ENCODE peak calls at places on chromosome 19, in eight cellular contexts. K is psoas muscle, Y is fibroblast of lung, G is osteocyte, X is AG09319, I is heart right ventricle, C is left ventricle myocardium inferior, O is AG09309. A is an unnamed sample.

GRCh38 chr19:33248553-33248953 is 22.9 kb upstream of the SLC7A10 start:
- DNase-seq in X (no peak), Y (no peak), O (no peak), I (no peak), G (no peak), K (peak; percentile 47), C (no peak), A (no peak)

GRCh38 chr19:1312732-1313694 is 27.3 kb downstream of the EFNA2 start:
- DNase-seq in O (no peak), Y (peak; percentile 77), G (no peak), C (no peak), K (no peak), X (no peak), I (no peak), A (no peak)

GRCh38 chr19:13366529-13367143 is 139.6 kb downstream of the CACNA1A start:
- DNase-seq in O (peak; percentile 1), X (no peak), K (no peak), G (no peak), C (no peak), Y (peak; percentile 13), I (no peak), A (no peak)

GRCh38 chr19:18488403-18488723 is 33.5 kb downstream of the ELL start:
- DNase-seq in X (no peak), K (peak; percentile 69), Y (no peak), C (no peak), O (no peak), I (no peak), G (no peak), A (no peak)

GRCh38 chr19:1400281-1401137 is 833 bp downstream of the GAMT start:
- DNase-seq in Y (no peak), C (peak; percentile 71), K (peak; percentile 92), O (no peak), G (no peak), X (no peak), I (peak; percentile 68), A (no peak)

GRCh38 chr19:13848811-13849241 is 28.1 kb upstream of the NANOS3 start:
- DNase-seq in G (no peak), I (no peak), Y (no peak), X (no peak), C (no peak), O (no peak), K (no peak), A (no peak)

GRCh38 chr19:29383696-29384095 is 142.1 kb upstream of the VSTM2B start:
- DNase-seq in Y (no peak), C (no peak), X (no peak), I (no peak), O (no peak), G (peak; percentile 48), K (no peak), A (no peak)

GRCh38 chr19:46241676-46242075 is 12.1 kb downstream of the IGFL1 start:
- DNase-seq in X (no peak), G (no peak), I (no peak), C (no peak), K (no peak), Y (no peak), O (no peak), A (no peak)

GRCh38 chr19:604355-604754 is 14.7 kb downstream of the HCN2 start:
- DNase-seq in K (no peak), X (no peak), C (no peak), O (no peak), I (no peak), G (no peak), Y (no peak), A (no peak)

GRCh38 chr19:7748756-7749155 is 1.4 kb upstream of the CD209 start:
- DNase-seq in Y (no peak), O (no peak), C (no peak), X (no peak), I (no peak), K (no peak), G (no peak), A (no peak)

GRCh38 chr19:39170398-39171231 is 26.1 kb upstream of the NCCRP1 start:
- DNase-seq in O (no peak), X (no peak), G (no peak), K (no peak), C (no peak), Y (no peak), I (no peak), A (no peak)

GRCh38 chr19:18898081-18898532 is 2.1 kb upstream of the CERS1 start:
- DNase-seq in Y (peak; percentile 34), K (no peak), I (no peak), X (no peak), C (no peak), G (peak; percentile 83), O (no peak), A (no peak)

GRCh38 chr19:1269065-1269477 is at the start of gene CIRBP:
- DNase-seq in I (peak; percentile 100), G (peak; percentile 100), Y (peak; percentile 98), C (peak; percentile 100), O (peak; percentile 96), K (peak; percentile 100), X (peak; percentile 99), A (peak; percentile 98)

GRCh38 chr19:35006342-35006998 is 6.3 kb downstream of the GRAMD1A start:
- DNase-seq in G (no peak), K (no peak), O (no peak), X (no peak), I (no peak), C (no peak), Y (peak; percentile 90), A (no peak)

GRCh38 chr19:30754162-30754561 is 382.0 kb downstream of the ZNF536 start:
- DNase-seq in I (no peak), X (no peak), O (no peak), Y (no peak), C (no peak), K (no peak), G (no peak), A (no peak)

GRCh38 chr19:7554990-7555864 is 19.7 kb downstream of the PNPLA6 start:
- DNase-seq in G (no peak), Y (no peak), O (no peak), X (no peak), K (peak; percentile 53), C (no peak), I (no peak), A (no peak)

GRCh38 chr19:37309834-37310575 is 60.9 kb upstream of the ZNF527 start:
- DNase-seq in Y (no peak), G (no peak), K (no peak), X (no peak), I (no peak), C (no peak), O (no peak), A (no peak)

DNA sequence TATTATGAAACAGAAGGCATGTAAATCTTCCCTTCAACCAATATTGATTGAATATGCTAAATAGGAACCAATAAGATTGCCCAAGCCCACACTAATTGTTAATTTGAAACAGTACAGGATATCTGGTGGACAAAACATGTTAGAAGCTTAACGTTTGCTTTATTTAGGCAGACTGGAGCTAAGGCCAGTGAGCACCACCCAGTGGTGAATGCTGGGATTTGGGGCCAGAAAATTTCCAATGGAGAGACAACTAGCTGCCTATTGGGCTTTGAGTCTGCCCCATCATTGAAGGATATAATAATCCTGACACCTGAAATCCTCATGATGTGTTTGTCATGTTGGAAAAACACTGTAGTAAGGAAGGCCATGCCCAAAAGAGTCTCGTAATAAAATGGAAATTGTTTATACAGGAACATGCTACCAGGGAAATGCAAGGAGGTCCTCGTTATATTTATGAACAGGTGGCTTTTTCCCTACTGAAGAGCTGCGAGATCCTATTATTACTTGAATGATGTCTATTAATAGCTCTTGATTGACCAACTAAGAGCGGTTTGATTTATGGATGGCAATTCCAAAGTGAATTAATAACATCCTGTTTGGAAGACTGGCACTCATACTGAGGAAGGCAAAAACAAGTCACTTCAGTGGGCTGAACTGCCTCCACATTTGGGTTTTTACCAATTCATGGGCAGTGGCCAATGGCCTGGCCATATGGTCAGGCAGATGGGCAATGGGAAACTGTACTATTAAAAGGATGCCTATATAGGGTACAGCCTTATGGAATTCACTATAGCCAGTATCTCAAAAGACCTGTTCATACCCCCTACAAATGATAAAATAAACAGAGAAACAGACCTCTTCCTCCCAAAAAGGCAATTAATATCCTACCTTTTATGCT is 8.7 kb downstream of the SIGLECL1 start:
- DNase-seq in K (no peak), O (no peak), I (peak; percentile 15), X (no peak), G (no peak), C (peak; percentile 18), Y (no peak), A (no peak)
- TF ChIP-seq CTCF in K (peak; percentile 25), O (peak; percentile 63), I (peak; percentile 60), X (peak; percentile 37), G (peak; percentile 44), C (peak; percentile 71), Y (peak; percentile 30), A (peak; percentile 71)

GRCh38 chr19:10419646-10420443 is 493 bp upstream of the PDE4A start:
- DNase-seq in Y (peak; percentile 82), K (peak; percentile 62), I (no peak), X (no peak), O (no peak), C (no peak), G (no peak), A (peak; percentile 98)
- TF ChIP-seq CTCF in Y (no peak), K (no peak), I (no peak), X (no peak), O (no peak), C (no peak), G (no peak), A (no peak)

GRCh38 chr19:6415592-6416190 is 8.9 kb downstream of the KHSRP start:
- DNase-seq in O (no peak), G (no peak), C (no peak), Y (no peak), X (no peak), I (no peak), K (no peak), A (peak; percentile 13)
- TF ChIP-seq CTCF in O (no peak), G (no peak), C (no peak), Y (no peak), X (no peak), I (no peak), K (no peak), A (no peak)

DNA sequence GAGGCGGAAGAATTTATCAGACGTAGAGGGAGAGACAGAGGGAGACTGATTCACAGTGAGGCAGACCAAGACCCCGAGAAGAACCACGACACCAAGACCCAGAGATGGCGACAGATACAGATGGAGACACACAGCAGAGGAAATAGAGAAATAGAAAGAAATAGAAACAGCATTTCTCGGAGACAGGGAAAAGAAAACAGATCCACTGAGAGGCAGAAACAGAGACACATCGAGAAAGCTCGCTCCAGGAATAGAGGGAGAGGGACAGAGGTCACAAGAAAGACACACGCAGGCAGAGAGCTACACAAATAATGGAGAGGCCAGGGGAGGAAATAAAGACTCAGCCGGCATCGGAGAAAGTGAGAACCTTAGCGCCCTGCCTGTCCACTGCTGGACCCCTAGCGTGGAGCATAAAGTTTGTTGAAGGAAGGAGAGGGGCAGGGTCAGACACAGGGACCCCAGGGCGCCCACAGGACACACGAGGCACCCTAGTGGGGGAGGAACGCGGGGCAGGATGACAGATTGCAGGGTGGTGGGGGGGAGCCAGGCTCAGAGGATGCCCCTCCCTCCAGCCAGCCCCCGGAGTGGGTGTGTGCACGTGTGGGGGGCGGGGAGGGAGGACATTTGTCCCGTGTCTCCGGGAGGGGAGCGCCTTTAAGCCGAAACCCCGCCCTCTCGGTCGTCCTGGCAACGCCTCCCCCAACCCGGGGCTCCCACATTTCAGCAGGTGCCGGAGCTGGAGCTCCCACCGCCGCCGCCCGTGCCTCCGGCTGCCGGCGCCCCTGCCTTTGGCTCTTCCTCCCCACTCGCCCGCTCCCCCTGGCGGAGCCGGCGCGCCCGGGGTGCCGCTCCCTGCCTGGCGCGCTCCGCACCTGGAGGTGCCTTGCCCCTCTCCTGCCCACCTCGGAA is at the start of gene PRKCG:
- DNase-seq in X (no peak), O (no peak), Y (no peak), C (peak; percentile 29), G (no peak), I (no peak), K (peak; percentile 69), A (peak; percentile 48)
- TF ChIP-seq CTCF in X (peak; percentile 35), O (peak; percentile 38), Y (peak; percentile 44), C (peak; percentile 71), G (peak; percentile 56), I (peak; percentile 65), K (peak; percentile 21), A (peak; percentile 33)

A was measured in D721Med.